ENCODE peak calls at places on chromosomes 13 and 19, in six cellular contexts. F is IMR-90, X is fibroblast of the aortic adventitia, J is thyroid gland, M is AG09309, V is left lung. T is an unnamed sample.

GRCh38 chr13:57970404-57970803 is 338.9 kb downstream of the PCDH17 start:
- DNase-seq in F (no peak), X (no peak), J (no peak), M (no peak), V (no peak), T (no peak)

GRCh38 chr19:12783849-12784393 is 7.4 kb upstream of the JUNB start:
- DNase-seq in F (no peak), X (no peak), J (peak; percentile 61), M (no peak), V (no peak), T (no peak)

GRCh38 chr19:45613926-45614725 is 12.1 kb upstream of the GPR4 start:
- DNase-seq in F (peak; percentile 93), X (peak; percentile 87), J (no peak), M (peak; percentile 85), V (no peak), T (no peak)

GRCh38 chr13:101915333-101915732 is 462.9 kb downstream of the ITGBL1 start:
- DNase-seq in F (no peak), X (no peak), J (no peak), M (no peak), V (no peak), T (no peak)

GRCh38 chr19:50644315-50644915 is 4.7 kb upstream of the SYT3 start:
- DNase-seq in F (no peak), X (no peak), J (no peak), M (no peak), V (no peak), T (no peak)

GRCh38 chr13:77330009-77330471 is 3.1 kb upstream of the MYCBP2 start:
- DNase-seq in F (no peak), X (no peak), J (no peak), M (no peak), V (no peak), T (no peak)

GRCh38 chr13:59374720-59375119 is 789.0 kb downstream of the DIAPH3 start:
- DNase-seq in F (no peak), X (no peak), J (no peak), M (no peak), V (no peak), T (no peak)

GRCh38 chr19:2324220-2324948 is 4.0 kb downstream of the LSM7 start:
- DNase-seq in F (no peak), X (no peak), J (no peak), M (no peak), V (peak; percentile 72), T (peak; percentile 75)

GRCh38 chr19:44808463-44809371 is at the start of gene BCAM:
- DNase-seq in F (peak; percentile 54), X (peak; percentile 54), J (peak; percentile 94), M (no peak), V (peak; percentile 87), T (peak; percentile 54)

GRCh38 chr13:76832258-76832988 is 53.8 kb downstream of the KCTD12 start:
- DNase-seq in F (no peak), X (no peak), J (no peak), M (no peak), V (no peak), T (no peak)

GRCh38 chr19:10871711-10872550 is 578 bp downstream of the CARM1 start:
- DNase-seq in F (no peak), X (no peak), J (peak; percentile 31), M (no peak), V (peak; percentile 91), T (peak; percentile 77)

GRCh38 chr13:72875233-72875632 is 93.3 kb downstream of the PIBF1 start:
- DNase-seq in F (no peak), X (no peak), J (no peak), M (no peak), V (no peak), T (no peak)

GRCh38 chr13:109665781-109666249 is 120.6 kb downstream of the IRS2 start:
- DNase-seq in F (no peak), X (no peak), J (no peak), M (no peak), V (no peak), T (no peak)

GRCh38 chr19:44846455-44847143 is 502 bp downstream of the NECTIN2 start:
- DNase-seq in F (no peak), X (peak; percentile 23), J (peak; percentile 38), M (no peak), V (no peak), T (peak; percentile 49)

GRCh38 chr13:42532561-42533335 is 41.2 kb upstream of the TNFSF11 start:
- DNase-seq in F (no peak), X (peak; percentile 20), J (no peak), M (no peak), V (no peak), T (no peak)

GRCh38 chr13:99439850-99440604 is 61.2 kb upstream of the TM9SF2 start:
- DNase-seq in F (no peak), X (no peak), J (no peak), M (no peak), V (no peak), T (no peak)

GRCh38 chr19:6743714-6744380 is 4.4 kb downstream of the TRIP10 start:
- DNase-seq in F (peak; percentile 37), X (no peak), J (no peak), M (no peak), V (peak; percentile 23), T (no peak)

GRCh38 chr19:49766938-49767315 is at the start of gene AP2A1:
- DNase-seq in F (no peak), X (no peak), J (no peak), M (no peak), V (no peak), T (no peak)

GRCh38 chr13:42395066-42395821 is 123.3 kb downstream of the AKAP11 start:
- DNase-seq in F (no peak), X (no peak), J (no peak), M (no peak), V (no peak), T (no peak)

GRCh38 chr13:98429977-98430785 is 146.7 kb downstream of the STK24 start:
- DNase-seq in F (no peak), X (no peak), J (no peak), M (no peak), V (no peak), T (no peak)

GRCh38 chr13:27783111-27783510 is 9.2 kb upstream of the GSX1 start:
- DNase-seq in F (peak; percentile 8), X (peak; percentile 18), J (no peak), M (no peak), V (no peak), T (no peak)

GRCh38 chr19:35509861-35510625 is 3.4 kb downstream of the DMKN start:
- DNase-seq in F (peak; percentile 22), X (peak; percentile 38), J (peak; percentile 95), M (no peak), V (peak; percentile 96), T (peak; percentile 84)

GRCh38 chr13:24740014-24740890 is 23.7 kb upstream of the RNF17 start:
- DNase-seq in F (no peak), X (no peak), J (no peak), M (no peak), V (no peak), T (no peak)

GRCh38 chr13:29396446-29396845 is 199.0 kb downstream of the SLC7A1 start:
- DNase-seq in F (no peak), X (no peak), J (no peak), M (no peak), V (no peak), T (no peak)

GRCh38 chr13:29402168-29402621 is 193.3 kb downstream of the SLC7A1 start:
- DNase-seq in F (peak; percentile 44), X (peak; percentile 14), J (no peak), M (no peak), V (no peak), T (no peak)

GRCh38 chr13:29397265-29397664 is 198.2 kb downstream of the SLC7A1 start:
- DNase-seq in F (no peak), X (no peak), J (no peak), M (no peak), V (no peak), T (no peak)
- TF ChIP-seq CTCF in F (no peak), X (no peak), J (no peak), M (peak; percentile 6), V (no peak), T (no peak)

DNA sequence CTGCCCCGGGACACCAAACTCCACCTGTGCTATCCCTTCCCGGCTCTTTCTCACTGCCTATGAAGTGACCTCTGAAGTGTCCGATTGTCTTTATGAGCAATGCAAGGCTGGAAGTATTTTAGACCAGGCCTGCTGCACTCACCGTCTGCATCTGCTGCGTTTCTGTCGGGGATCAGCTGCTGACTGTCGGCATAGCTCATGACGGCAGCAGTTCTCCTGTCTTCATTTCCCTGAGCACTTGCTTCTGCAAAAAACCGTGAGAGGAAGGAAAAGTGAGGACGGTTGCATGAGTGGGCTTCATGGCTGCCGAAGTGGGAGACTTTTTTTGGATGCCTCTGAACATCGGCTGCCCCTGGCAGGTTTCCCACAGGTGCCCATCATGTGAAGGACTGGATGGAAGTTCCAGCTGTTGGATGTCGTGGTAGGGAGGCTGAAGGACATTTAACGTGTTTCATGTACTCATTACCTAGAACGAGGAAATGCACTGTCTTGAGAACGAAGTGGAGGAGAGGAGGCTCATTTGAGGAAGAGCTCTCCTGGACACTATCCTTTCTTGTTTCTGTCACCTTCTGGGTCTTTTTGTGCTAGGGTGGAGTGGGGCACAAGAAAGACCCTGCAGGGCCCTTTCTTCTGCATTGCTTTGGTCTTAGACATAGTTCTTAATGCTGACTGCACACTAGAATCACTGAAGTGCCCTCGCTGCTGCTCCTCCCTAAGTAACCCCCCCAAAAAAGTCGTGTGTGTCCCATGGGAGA is 94.7 kb downstream of the RNASEH2B start:
- DNase-seq in F (no peak), X (no peak), J (no peak), M (no peak), V (no peak), T (no peak)
- TF ChIP-seq CTCF in F (no peak), X (no peak), J (no peak), M (no peak), V (no peak), T (no peak)

DNA sequence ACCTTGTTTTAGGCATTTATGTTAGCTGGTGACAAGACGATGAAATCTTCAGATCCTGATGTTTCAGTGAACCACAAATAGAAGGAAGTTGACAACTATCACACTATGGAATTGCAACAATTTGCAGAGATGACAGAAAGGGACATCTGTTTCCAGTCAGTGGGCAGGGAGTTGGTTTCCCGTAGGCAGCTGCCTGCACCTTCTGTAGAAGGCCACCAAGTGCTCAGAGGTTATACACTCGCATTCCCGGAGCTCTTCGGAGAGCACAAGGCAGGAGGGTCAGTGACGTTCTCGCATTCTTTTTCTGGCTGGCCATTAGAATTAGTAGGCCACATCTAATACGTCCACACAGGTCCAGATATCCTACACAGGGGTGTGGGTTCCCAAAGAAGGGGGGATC is 129.4 kb downstream of the SHISA2 start:
- DNase-seq in F (no peak), X (no peak), J (no peak), M (no peak), V (no peak), T (no peak)
- TF ChIP-seq CTCF in F (no peak), X (no peak), J (no peak), M (no peak), V (no peak), T (no peak)

GRCh38 chr19:18252370-18252717 is 21.9 kb downstream of the IQCN start:
- DNase-seq in F (no peak), X (no peak), J (no peak), M (no peak), V (no peak), T (no peak)

GRCh38 chr19:18253130-18253529 is 21.1 kb downstream of the IQCN start:
- DNase-seq in F (no peak), X (no peak), J (no peak), M (no peak), V (no peak), T (no peak)

GRCh38 chr19:18253716-18254115 is 20.5 kb downstream of the IQCN start:
- DNase-seq in F (no peak), X (no peak), J (peak; percentile 87), M (no peak), V (no peak), T (no peak)

GRCh38 chr19:18251587-18252369 is 22.5 kb downstream of the IQCN start:
- DNase-seq in F (peak; percentile 63), X (peak; percentile 76), J (peak; percentile 72), M (peak; percentile 13), V (peak; percentile 85), T (peak; percentile 86)

GRCh38 chr19:18249834-18250233 is 23.6 kb upstream of the PDE4C start:
- DNase-seq in F (no peak), X (no peak), J (no peak), M (no peak), V (no peak), T (no peak)
- TF ChIP-seq CTCF in F (no peak), X (no peak), J (no peak), M (no peak), V (no peak), T (no peak)